ENCODE peak calls at places on chromosomes 2 and 18, in nine cellular contexts. One of them, this sample, is unnamed. For H3K4me1, the result is how much of the 10 kb centered on the place peaks cover.

GRCh38 chr2:81266106-81266505 is 961.6 kb upstream of the LRRTM1 start:
- DNase-seq in stomach: no peak
- DNase-seq in tibial nerve: no peak
- DNase-seq in heart left ventricle: no peak
- DNase-seq in right lobe of liver: no peak
- DNase-seq in adrenal gland: no peak
- DNase-seq in Peyer's patch: no peak
- DNase-seq in prostate gland: no peak
- DNase-seq in A549: no peak
- DNase-seq in this sample: no peak

GRCh38 chr2:228224410-228224809 is 42.9 kb upstream of the SPHKAP start:
- DNase-seq in stomach: no peak
- DNase-seq in tibial nerve: no peak
- DNase-seq in heart left ventricle: no peak
- DNase-seq in right lobe of liver: no peak
- DNase-seq in adrenal gland: no peak
- DNase-seq in Peyer's patch: no peak
- DNase-seq in prostate gland: no peak
- DNase-seq in A549: no peak
- DNase-seq in this sample: no peak

GRCh38 chr2:217316743-217317142 is 456.9 kb upstream of the TNP1 start:
- DNase-seq in stomach: no peak
- DNase-seq in tibial nerve: no peak
- DNase-seq in heart left ventricle: no peak
- DNase-seq in right lobe of liver: no peak
- DNase-seq in adrenal gland: no peak
- DNase-seq in Peyer's patch: no peak
- DNase-seq in prostate gland: no peak
- DNase-seq in A549: no peak
- DNase-seq in this sample: no peak

GRCh38 chr2:38377501-38378258 is 607 bp upstream of the ATL2 start:
- DNase-seq in stomach: no peak
- DNase-seq in tibial nerve: peak
- DNase-seq in heart left ventricle: no peak
- DNase-seq in right lobe of liver: no peak
- DNase-seq in adrenal gland: no peak
- DNase-seq in Peyer's patch: no peak
- DNase-seq in prostate gland: no peak
- DNase-seq in A549: peak
- DNase-seq in this sample: no peak

GRCh38 chr18:57084331-57085298 is 62.3 kb upstream of the BOD1L2 start:
- DNase-seq in stomach: no peak
- DNase-seq in tibial nerve: no peak
- DNase-seq in heart left ventricle: no peak
- DNase-seq in right lobe of liver: no peak
- DNase-seq in adrenal gland: no peak
- DNase-seq in Peyer's patch: no peak
- DNase-seq in prostate gland: no peak
- DNase-seq in A549: no peak
- DNase-seq in this sample: no peak

GRCh38 chr2:74619651-74620297 is 28.4 kb downstream of the M1AP start:
- DNase-seq in stomach: no peak
- DNase-seq in tibial nerve: no peak
- DNase-seq in heart left ventricle: no peak
- DNase-seq in right lobe of liver: no peak
- DNase-seq in adrenal gland: no peak
- DNase-seq in Peyer's patch: no peak
- DNase-seq in prostate gland: no peak
- DNase-seq in A549: no peak
- DNase-seq in this sample: no peak

GRCh38 chr2:229445501-229446294 is 174.6 kb upstream of the PID1 start:
- DNase-seq in stomach: no peak
- DNase-seq in tibial nerve: peak
- DNase-seq in heart left ventricle: peak
- DNase-seq in right lobe of liver: no peak
- DNase-seq in adrenal gland: peak
- DNase-seq in Peyer's patch: no peak
- DNase-seq in prostate gland: no peak
- DNase-seq in A549: no peak
- DNase-seq in this sample: peak

GRCh38 chr2:187294043-187294442 is 154.0 kb downstream of the CALCRL start:
- DNase-seq in stomach: no peak
- DNase-seq in tibial nerve: no peak
- DNase-seq in heart left ventricle: no peak
- DNase-seq in right lobe of liver: no peak
- DNase-seq in adrenal gland: no peak
- DNase-seq in Peyer's patch: no peak
- DNase-seq in prostate gland: no peak
- DNase-seq in A549: no peak
- DNase-seq in this sample: no peak

GRCh38 chr2:146123714-146124113 is 1603.8 kb upstream of the ZEB2 start:
- DNase-seq in stomach: no peak
- DNase-seq in tibial nerve: no peak
- DNase-seq in heart left ventricle: no peak
- DNase-seq in right lobe of liver: no peak
- DNase-seq in adrenal gland: no peak
- DNase-seq in Peyer's patch: no peak
- DNase-seq in prostate gland: no peak
- DNase-seq in A549: no peak
- DNase-seq in this sample: no peak

GRCh38 chr2:102065675-102066252 is 74.0 kb downstream of the IL1R2 start:
- DNase-seq in stomach: peak
- DNase-seq in tibial nerve: no peak
- DNase-seq in heart left ventricle: no peak
- DNase-seq in right lobe of liver: peak
- DNase-seq in adrenal gland: no peak
- DNase-seq in Peyer's patch: no peak
- DNase-seq in prostate gland: no peak
- DNase-seq in A549: peak
- DNase-seq in this sample: no peak

GRCh38 chr2:231615058-231615671 is 22.5 kb downstream of the TEX44 start:
- DNase-seq in stomach: no peak
- DNase-seq in tibial nerve: no peak
- DNase-seq in heart left ventricle: peak
- DNase-seq in right lobe of liver: peak
- DNase-seq in adrenal gland: peak
- DNase-seq in Peyer's patch: no peak
- DNase-seq in prostate gland: no peak
- DNase-seq in A549: no peak
- DNase-seq in this sample: peak

GRCh38 chr2:33275689-33276444 is 200.6 kb upstream of the RASGRP3 start:
- DNase-seq in stomach: peak
- DNase-seq in tibial nerve: no peak
- DNase-seq in heart left ventricle: peak
- DNase-seq in right lobe of liver: no peak
- DNase-seq in adrenal gland: peak
- DNase-seq in Peyer's patch: no peak
- DNase-seq in prostate gland: no peak
- DNase-seq in A549: peak
- DNase-seq in this sample: no peak

GRCh38 chr2:109521751-109522374 is 91.9 kb downstream of the SEPTIN10 start:
- DNase-seq in stomach: no peak
- DNase-seq in tibial nerve: no peak
- DNase-seq in heart left ventricle: no peak
- DNase-seq in right lobe of liver: peak
- DNase-seq in adrenal gland: no peak
- DNase-seq in Peyer's patch: peak
- DNase-seq in prostate gland: no peak
- DNase-seq in A549: no peak
- DNase-seq in this sample: no peak

GRCh38 chr2:109523536-109524361 is 90.0 kb downstream of the SEPTIN10 start:
- DNase-seq in stomach: no peak
- DNase-seq in tibial nerve: no peak
- DNase-seq in heart left ventricle: no peak
- DNase-seq in right lobe of liver: peak
- DNase-seq in adrenal gland: no peak
- DNase-seq in Peyer's patch: no peak
- DNase-seq in prostate gland: no peak
- DNase-seq in A549: no peak
- DNase-seq in this sample: no peak

GRCh38 chr2:109523121-109523520 is 90.6 kb downstream of the SEPTIN10 start:
- DNase-seq in stomach: no peak
- DNase-seq in tibial nerve: no peak
- DNase-seq in heart left ventricle: no peak
- DNase-seq in right lobe of liver: peak
- DNase-seq in adrenal gland: no peak
- DNase-seq in Peyer's patch: no peak
- DNase-seq in prostate gland: no peak
- DNase-seq in A549: no peak
- DNase-seq in this sample: peak

GRCh38 chr2:109517118-109517889 is 96.5 kb downstream of the SEPTIN10 start:
- DNase-seq in stomach: no peak
- DNase-seq in tibial nerve: no peak
- DNase-seq in heart left ventricle: no peak
- DNase-seq in right lobe of liver: no peak
- DNase-seq in adrenal gland: no peak
- DNase-seq in Peyer's patch: no peak
- DNase-seq in prostate gland: no peak
- DNase-seq in A549: no peak
- DNase-seq in this sample: no peak

DNA sequence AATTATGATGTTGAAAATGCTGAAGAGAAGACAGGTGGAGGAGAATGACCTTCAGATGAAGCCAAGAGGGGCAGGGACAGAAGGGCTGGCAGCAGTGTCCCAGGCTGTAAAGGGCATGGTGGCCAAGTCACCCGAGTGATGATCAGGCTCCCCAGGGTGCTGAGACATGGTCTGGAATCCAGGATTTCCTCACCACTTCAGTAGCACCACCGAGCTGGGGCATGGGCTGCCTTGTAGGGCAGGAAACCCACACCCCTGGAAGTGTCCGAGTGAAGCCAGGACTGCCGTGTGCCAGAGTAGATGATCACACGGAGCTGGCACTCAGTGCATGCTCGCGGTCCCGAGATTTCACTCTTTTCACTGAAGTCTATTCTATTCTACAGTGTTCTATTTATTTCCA is 92.5 kb downstream of the SEPTIN10 start:
- DNase-seq in stomach: no peak
- DNase-seq in tibial nerve: no peak
- DNase-seq in heart left ventricle: no peak
- DNase-seq in right lobe of liver: peak
- DNase-seq in adrenal gland: no peak
- DNase-seq in Peyer's patch: peak
- DNase-seq in prostate gland: no peak
- DNase-seq in A549: no peak
- DNase-seq in this sample: no peak
- H3K4me1 ChIP-seq in stomach: under half
- H3K4me1 ChIP-seq in tibial nerve: under half
- H3K4me1 ChIP-seq in heart left ventricle: under half
- H3K4me1 ChIP-seq in right lobe of liver: under half
- H3K4me1 ChIP-seq in adrenal gland: under half
- H3K4me1 ChIP-seq in Peyer's patch: under half
- H3K4me1 ChIP-seq in prostate gland: under half
- H3K4me1 ChIP-seq in A549: under half
- H3K4me1 ChIP-seq in this sample: under half

DNA sequence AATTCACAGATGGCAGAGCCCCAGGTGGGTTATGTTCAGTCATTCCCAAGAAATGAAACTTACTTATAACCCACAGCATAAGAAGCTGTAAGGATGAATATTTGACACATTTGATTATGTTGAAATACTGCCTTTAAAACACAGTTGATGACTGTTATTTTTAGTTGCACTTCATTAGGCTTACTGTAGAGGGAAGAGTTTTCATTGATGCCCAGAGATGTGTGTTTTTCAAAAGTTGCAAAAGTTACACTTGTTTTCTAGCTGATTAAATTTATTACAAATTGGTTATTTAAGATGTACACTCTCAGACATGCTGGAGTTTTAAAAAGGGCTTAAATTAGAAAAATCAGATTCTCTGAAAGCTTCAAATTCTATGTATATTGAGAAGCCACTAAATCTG is 506.1 kb downstream of the PARD3B start:
- DNase-seq in stomach: no peak
- DNase-seq in tibial nerve: no peak
- DNase-seq in heart left ventricle: no peak
- DNase-seq in right lobe of liver: no peak
- DNase-seq in adrenal gland: no peak
- DNase-seq in Peyer's patch: no peak
- DNase-seq in prostate gland: no peak
- DNase-seq in A549: peak
- DNase-seq in this sample: no peak
- TF ChIP-seq CTCF in stomach: no peak
- TF ChIP-seq CTCF in tibial nerve: no peak
- TF ChIP-seq CTCF in heart left ventricle: no peak
- TF ChIP-seq CTCF in right lobe of liver: no peak
- TF ChIP-seq CTCF in adrenal gland: no peak
- TF ChIP-seq CTCF in Peyer's patch: no peak
- TF ChIP-seq CTCF in prostate gland: no peak
- TF ChIP-seq CTCF in A549: no peak
- TF ChIP-seq CTCF in this sample: no peak

GRCh38 chr18:58221060-58221725 is 177.2 kb downstream of the NEDD4L start:
- DNase-seq in stomach: peak
- DNase-seq in tibial nerve: no peak
- DNase-seq in heart left ventricle: no peak
- DNase-seq in right lobe of liver: no peak
- DNase-seq in adrenal gland: no peak
- DNase-seq in Peyer's patch: peak
- DNase-seq in prostate gland: peak
- DNase-seq in A549: peak
- DNase-seq in this sample: no peak
- TF ChIP-seq POLR2A in stomach: peak
- TF ChIP-seq POLR2A in tibial nerve: no peak
- TF ChIP-seq POLR2A in heart left ventricle: no peak
- TF ChIP-seq POLR2A in right lobe of liver: no peak
- TF ChIP-seq POLR2A in adrenal gland: no peak
- TF ChIP-seq POLR2A in Peyer's patch: peak
- TF ChIP-seq POLR2A in prostate gland: peak
- TF ChIP-seq POLR2A in A549: no peak
- TF ChIP-seq POLR2A in this sample: no peak

GRCh38 chr2:109239720-109240119 is 110.7 kb downstream of the SH3RF3 start:
- DNase-seq in stomach: no peak
- DNase-seq in tibial nerve: no peak
- DNase-seq in heart left ventricle: no peak
- DNase-seq in right lobe of liver: no peak
- DNase-seq in adrenal gland: no peak
- DNase-seq in Peyer's patch: no peak
- DNase-seq in prostate gland: no peak
- DNase-seq in A549: no peak
- DNase-seq in this sample: no peak

GRCh38 chr2:109237792-109238191 is 108.8 kb downstream of the SH3RF3 start:
- DNase-seq in stomach: no peak
- DNase-seq in tibial nerve: no peak
- DNase-seq in heart left ventricle: no peak
- DNase-seq in right lobe of liver: no peak
- DNase-seq in adrenal gland: no peak
- DNase-seq in Peyer's patch: no peak
- DNase-seq in prostate gland: no peak
- DNase-seq in A549: no peak
- DNase-seq in this sample: no peak

GRCh38 chr2:109236147-109236546 is 107.1 kb downstream of the SH3RF3 start:
- DNase-seq in stomach: no peak
- DNase-seq in tibial nerve: no peak
- DNase-seq in heart left ventricle: no peak
- DNase-seq in right lobe of liver: no peak
- DNase-seq in adrenal gland: no peak
- DNase-seq in Peyer's patch: no peak
- DNase-seq in prostate gland: no peak
- DNase-seq in A549: no peak
- DNase-seq in this sample: no peak

GRCh38 chr2:109242222-109242653 is 113.2 kb downstream of the SH3RF3 start:
- DNase-seq in stomach: no peak
- DNase-seq in tibial nerve: no peak
- DNase-seq in heart left ventricle: no peak
- DNase-seq in right lobe of liver: no peak
- DNase-seq in adrenal gland: peak
- DNase-seq in Peyer's patch: no peak
- DNase-seq in prostate gland: no peak
- DNase-seq in A549: no peak
- DNase-seq in this sample: no peak

GRCh38 chr2:109238580-109238979 is 109.6 kb downstream of the SH3RF3 start:
- DNase-seq in stomach: peak
- DNase-seq in tibial nerve: peak
- DNase-seq in heart left ventricle: peak
- DNase-seq in right lobe of liver: peak
- DNase-seq in adrenal gland: peak
- DNase-seq in Peyer's patch: no peak
- DNase-seq in prostate gland: no peak
- DNase-seq in A549: no peak
- DNase-seq in this sample: no peak
- H3K4me1 ChIP-seq in stomach: under half
- H3K4me1 ChIP-seq in tibial nerve: half or more
- H3K4me1 ChIP-seq in heart left ventricle: half or more
- H3K4me1 ChIP-seq in right lobe of liver: under half
- H3K4me1 ChIP-seq in adrenal gland: half or more
- H3K4me1 ChIP-seq in Peyer's patch: under half
- H3K4me1 ChIP-seq in prostate gland: under half
- H3K4me1 ChIP-seq in A549: under half
- H3K4me1 ChIP-seq in this sample: under half